ENCODE peak calls at places on chromosomes 7 and 10, in eight cellular contexts. X, V, Q, K, I, S, N and W are unnamed samples.

GRCh38 chr7:81110673-81111072 is 191.8 kb upstream of the SEMA3C start:
- DNase-seq in X (no peak), N (no peak), S (no peak), I (no peak), K (no peak), V (no peak), Q (no peak), W (no peak)

GRCh38 chr10:88642991-88643390 is 21.3 kb upstream of the LIPF start:
- DNase-seq in Q (no peak), K (no peak), V (peak), X (no peak), S (no peak), N (no peak), I (no peak), W (no peak)

GRCh38 chr7:14691597-14692203 is 210.9 kb downstream of the DGKB start:
- DNase-seq in K (peak), N (peak), X (peak), I (peak), V (peak), Q (peak), S (no peak), W (peak)

GRCh38 chr7:70047891-70048448 is 449.7 kb downstream of the AUTS2 start:
- DNase-seq in S (no peak), K (no peak), V (no peak), X (no peak), Q (no peak), N (no peak), I (no peak), W (no peak)

GRCh38 chr10:115402690-115403089 is 309.5 kb downstream of the ATRNL1 start:
- DNase-seq in I (no peak), K (no peak), X (no peak), Q (no peak), N (no peak), S (no peak), V (peak), W (no peak)

GRCh38 chr10:23403278-23403677 is 35.6 kb upstream of the OTUD1 start:
- DNase-seq in I (no peak), X (no peak), S (no peak), K (no peak), N (no peak), Q (no peak), V (no peak), W (no peak)

GRCh38 chr10:122515022-122515424 is 45.5 kb upstream of the DMBT1 start:
- DNase-seq in K (no peak), X (no peak), I (no peak), N (no peak), S (no peak), V (no peak), Q (no peak), W (peak)

GRCh38 chr10:93250010-93250409 is 176.3 kb downstream of the CYP26A1 start:
- DNase-seq in K (no peak), Q (no peak), S (no peak), X (no peak), V (no peak), I (no peak), N (no peak), W (no peak)

GRCh38 chr10:97188234-97188847 is 2.6 kb upstream of the SLIT1 start:
- DNase-seq in N (no peak), Q (no peak), X (no peak), K (no peak), I (no peak), S (no peak), V (no peak), W (no peak)

DNA sequence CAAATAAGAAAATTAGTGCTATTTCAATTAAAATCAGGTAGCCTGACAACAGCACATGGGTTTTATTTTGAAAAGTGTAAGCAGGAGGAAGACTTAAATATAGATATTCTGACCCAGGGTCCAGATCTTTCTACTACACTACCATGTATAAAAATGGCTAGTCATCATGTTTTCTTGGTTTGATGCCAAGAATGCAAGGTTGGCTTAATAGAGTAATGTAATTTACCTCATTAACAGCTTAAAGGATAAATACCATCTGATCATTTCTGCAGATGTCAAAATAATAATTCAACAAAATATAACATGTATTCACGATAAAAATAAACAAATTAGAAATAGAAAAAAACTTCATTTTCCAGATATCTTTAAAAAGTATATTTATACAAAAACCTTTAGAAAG is 39.4 kb downstream of the FRMD4A start:
- DNase-seq in N (no peak), Q (no peak), S (no peak), I (no peak), X (no peak), V (no peak), K (no peak), W (no peak)
- H3K27ac ChIP-seq in N (no peak), Q (no peak), S (no peak), I (no peak), X (no peak), V (no peak), K (no peak), W (no peak)

DNA sequence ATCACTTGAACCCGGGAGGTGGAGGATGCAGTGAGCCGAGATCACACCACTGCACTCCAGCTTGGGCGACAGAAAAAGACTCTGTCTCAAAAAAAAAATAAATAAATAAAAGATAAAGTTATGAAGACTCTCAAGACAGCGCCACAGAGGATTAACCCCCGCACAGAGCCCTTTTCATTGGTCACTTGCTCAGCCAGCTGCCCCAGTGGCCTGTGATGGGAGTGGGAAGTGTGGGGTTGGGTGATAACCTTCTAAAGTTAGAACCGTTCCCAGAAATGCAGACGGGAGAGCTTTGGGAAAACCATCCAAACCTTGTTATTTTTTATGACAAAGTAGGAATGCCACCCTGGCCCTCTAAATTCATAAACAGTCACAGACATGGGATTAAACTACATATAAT is 57.4 kb downstream of the PARP12 start:
- DNase-seq in S (no peak), V (no peak), Q (no peak), N (no peak), I (no peak), K (no peak), X (no peak), W (no peak)
- TF ChIP-seq POLR2A in S (no peak), V (no peak), Q (no peak), N (no peak), I (no peak), K (no peak), X (no peak), W (no peak)

DNA sequence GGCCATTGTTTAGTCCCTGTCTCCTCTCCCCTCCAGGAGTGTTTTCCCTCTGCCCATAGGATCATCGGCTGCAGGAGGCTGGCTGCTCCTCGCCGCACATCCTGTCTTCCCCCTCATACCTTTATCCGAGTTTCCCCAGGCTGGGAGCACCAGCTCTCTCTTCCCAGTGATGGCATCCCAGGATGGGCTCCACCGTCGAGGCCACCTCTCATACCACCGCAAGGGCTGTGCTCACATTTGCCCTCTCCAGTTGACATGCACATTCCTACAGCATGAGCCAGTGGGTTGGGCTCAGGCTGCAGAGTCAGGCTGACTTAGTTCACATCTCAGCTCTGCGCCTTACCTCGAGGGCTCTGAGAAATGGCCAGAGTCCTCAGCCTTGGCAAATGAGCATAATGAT is 12.1 kb downstream of the HKDC1 start:
- DNase-seq in N (peak), K (no peak), S (no peak), V (peak), X (no peak), I (no peak), Q (no peak), W (no peak)
- H3K27ac ChIP-seq in N (no peak), K (no peak), S (no peak), V (no peak), X (no peak), I (no peak), Q (peak), W (no peak)

GRCh38 chr10:120646159-120646558 is 189.1 kb downstream of the PLPP4 start:
- DNase-seq in V (no peak), K (no peak), I (no peak), Q (no peak), X (no peak), S (no peak), N (no peak), W (no peak)

GRCh38 chr10:120643373-120643772 is 186.3 kb downstream of the PLPP4 start:
- DNase-seq in S (no peak), I (no peak), X (no peak), K (no peak), Q (no peak), V (no peak), N (no peak), W (no peak)

GRCh38 chr10:120646738-120647427 is 189.9 kb downstream of the PLPP4 start:
- DNase-seq in I (no peak), V (no peak), S (no peak), Q (no peak), K (no peak), X (no peak), N (no peak), W (no peak)

GRCh38 chr10:120644549-120645410 is 187.8 kb downstream of the PLPP4 start:
- DNase-seq in X (no peak), K (no peak), Q (no peak), S (no peak), N (no peak), V (no peak), I (no peak), W (no peak)

DNA sequence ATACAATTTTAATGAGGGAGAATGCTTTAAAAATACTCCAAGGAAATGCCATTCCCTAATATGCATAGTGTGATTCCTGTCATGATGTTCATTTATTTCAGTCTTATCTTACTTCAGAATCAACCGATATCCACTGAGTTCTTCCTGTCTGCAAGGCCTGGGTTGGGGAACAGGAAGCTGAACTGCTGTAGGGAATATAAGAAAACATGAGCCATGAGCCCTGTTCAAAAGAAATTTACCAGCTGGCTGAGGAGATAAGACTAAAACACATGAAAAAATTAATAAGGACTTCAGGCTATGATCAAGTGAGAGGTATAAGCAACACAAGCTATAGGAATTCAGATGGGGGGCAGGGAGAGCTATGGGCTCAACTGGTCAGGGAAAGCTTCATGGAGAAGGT is 184.7 kb downstream of the PLPP4 start:
- DNase-seq in V (no peak), N (no peak), I (no peak), X (no peak), Q (no peak), S (no peak), K (no peak), W (no peak)
- TF ChIP-seq POLR2A in V (no peak), N (no peak), I (no peak), X (no peak), Q (no peak), S (no peak), K (no peak), W (no peak)

GRCh38 chr7:1136841-1137516 is 23.0 kb downstream of the ZFAND2A start:
- DNase-seq in X (no peak), N (no peak), V (no peak), I (no peak), K (no peak), Q (no peak), S (no peak), W (no peak)
- H3K27ac ChIP-seq in X (no peak), N (peak), V (no peak), I (no peak), K (peak), Q (no peak), S (no peak), W (no peak)

GRCh38 chr10:102801978-102802377 is 35.2 kb downstream of the CYP17A1 start:
- DNase-seq in N (no peak), Q (no peak), S (no peak), V (no peak), X (no peak), I (no peak), K (no peak), W (no peak)

GRCh38 chr10:102800601-102801335 is 36.4 kb downstream of the CYP17A1 start:
- DNase-seq in Q (no peak), S (no peak), K (no peak), X (no peak), N (no peak), I (no peak), V (no peak), W (no peak)

GRCh38 chr10:102802920-102803534 is 34.2 kb downstream of the CYP17A1 start:
- DNase-seq in I (peak), N (no peak), Q (peak), S (no peak), K (no peak), V (peak), X (no peak), W (peak)

GRCh38 chr10:102801496-102801895 is 35.7 kb downstream of the CYP17A1 start:
- DNase-seq in S (no peak), K (no peak), I (no peak), V (no peak), Q (no peak), N (no peak), X (no peak), W (no peak)

GRCh38 chr10:102799691-102800435 is 37.4 kb downstream of the CYP17A1 start:
- DNase-seq in Q (no peak), X (no peak), V (no peak), S (no peak), K (no peak), I (no peak), N (no peak), W (no peak)
- TF ChIP-seq POLR2A in Q (no peak), X (no peak), V (no peak), S (no peak), K (no peak), I (no peak), N (no peak), W (no peak)

GRCh38 chr7:28091190-28091589 is 89.4 kb downstream of the JAZF1 start:
- DNase-seq in V (no peak), I (no peak), X (no peak), S (no peak), N (no peak), K (no peak), Q (no peak), W (no peak)
- H3K27ac ChIP-seq in V (no peak), I (no peak), X (no peak), S (no peak), N (no peak), K (no peak), Q (no peak), W (no peak)

GRCh38 chr7:130957722-130958360 is 223.8 kb upstream of the KLF14 start:
- DNase-seq in Q (no peak), S (no peak), I (no peak), N (no peak), X (no peak), V (no peak), K (no peak), W (no peak)
- TF ChIP-seq POLR2A in Q (no peak), S (no peak), I (no peak), N (no peak), X (no peak), V (no peak), K (no peak), W (no peak)